ENCODE peak calls at places on chromosomes 12 and 14, in four cellular contexts. Y, R, G and T are unnamed samples.

GRCh38 chr12:52182898-52183543 is 8.8 kb downstream of the KRT80 start:
- DNase-seq in R (no peak), G (no peak), Y (no peak), T (no peak)

GRCh38 chr14:51210594-51210993 is 29.5 kb upstream of the TMX1 start:
- DNase-seq in Y (no peak), G (no peak), R (no peak), T (no peak)

GRCh38 chr12:946656-947055 is 2.8 kb downstream of the RAD52 start:
- DNase-seq in R (no peak), G (no peak), Y (no peak), T (no peak)

GRCh38 chr14:100140452-100141132 is 18.9 kb downstream of the DEGS2 start:
- DNase-seq in G (no peak), R (no peak), Y (no peak), T (no peak)

GRCh38 chr12:93943766-93944165 is 204.6 kb upstream of the PLXNC1 start:
- DNase-seq in R (no peak), Y (no peak), G (no peak), T (no peak)

GRCh38 chr12:27561535-27562350 is 37.7 kb downstream of the PPFIBP1 start:
- DNase-seq in G (no peak), Y (no peak), R (no peak), T (no peak)

GRCh38 chr14:39382463-39382862 is 49.8 kb downstream of the FBXO33 start:
- DNase-seq in G (no peak), Y (no peak), R (no peak), T (no peak)

GRCh38 chr14:98802044-98802443 is 470.0 kb downstream of the BCL11B start:
- DNase-seq in G (no peak), R (no peak), Y (no peak), T (no peak)

GRCh38 chr12:62865860-62866407 is 69.0 kb downstream of the PPM1H start:
- DNase-seq in R (no peak), G (no peak), Y (no peak), T (no peak)

GRCh38 chr14:72451081-72451972 is 442.6 kb downstream of the DPF3 start:
- DNase-seq in G (no peak), R (peak; percentile 18), Y (peak; percentile 13), T (peak; percentile 44)

GRCh38 chr14:22070119-22070982 is 396.7 kb upstream of the OR4E1 start:
- DNase-seq in Y (peak; percentile 62), G (peak; percentile 66), R (peak; percentile 28), T (peak; percentile 32)

GRCh38 chr12:11785722-11786121 is 136.2 kb downstream of the ETV6 start:
- DNase-seq in G (no peak), R (no peak), Y (no peak), T (no peak)

GRCh38 chr12:32240210-32240609 is 133.6 kb downstream of the BICD1 start:
- DNase-seq in R (no peak), Y (no peak), G (no peak), T (no peak)

GRCh38 chr14:68487805-68488590 is 304.9 kb downstream of the ZFP36L1 start:
- DNase-seq in R (no peak), Y (no peak), G (no peak), T (no peak)

GRCh38 chr12:12788675-12789368 is 3.4 kb downstream of the APOLD1 start:
- DNase-seq in R (peak; percentile 45), G (peak; percentile 7), Y (peak; percentile 60), T (peak; percentile 36)

GRCh38 chr14:21395450-21395849 is 11.6 kb upstream of the SUPT16H start:
- DNase-seq in Y (no peak), R (no peak), G (no peak), T (no peak)

GRCh38 chr12:41061189-41061588 is 126.9 kb upstream of the PDZRN4 start:
- DNase-seq in G (no peak), R (no peak), Y (no peak), T (no peak)

GRCh38 chr12:130952545-130952954 is 1.2 kb upstream of the ADGRD1 start:
- DNase-seq in Y (no peak), R (no peak), G (no peak), T (no peak)

GRCh38 chr12:121423682-121424631 is 24.0 kb downstream of the RNF34 start:
- DNase-seq in G (no peak), R (no peak), Y (no peak), T (no peak)

GRCh38 chr12:71194657-71195056 is 36.9 kb upstream of the TSPAN8 start:
- DNase-seq in Y (no peak), G (no peak), R (no peak), T (no peak)

GRCh38 chr14:95689441-95689840 is 3.2 kb downstream of the TCL1B start:
- DNase-seq in Y (no peak), G (no peak), R (no peak), T (no peak)

GRCh38 chr14:74917646-74918081 is 5.4 kb downstream of the RPS6KL1 start:
- DNase-seq in Y (no peak), G (no peak), R (no peak), T (no peak)

GRCh38 chr12:12507121-12507520 is 55.5 kb downstream of the DUSP16 start:
- DNase-seq in R (no peak), G (no peak), Y (no peak), T (no peak)

GRCh38 chr14:96303981-96304380 is 48.0 kb downstream of the BDKRB1 start:
- DNase-seq in Y (no peak), G (no peak), R (no peak), T (no peak)